ENCODE peak calls at places on chromosomes 3 and 15, in four cellular contexts. D is nephron progenitor cell, M is fibroblast of lung, V is astrocyte. W is an unnamed sample.

GRCh38 chr3:64685331-64685799 is 2.4 kb downstream of the ADAMTS9 start:
- DNase-seq in D (no peak), M (peak), V (peak), W (no peak)

GRCh38 chr3:45644467-45645201 is 44.6 kb upstream of the SACM1L start:
- DNase-seq in D (no peak), M (peak), V (peak), W (peak)

GRCh38 chr15:39976291-39977274 is 42.7 kb downstream of the EIF2AK4 start:
- DNase-seq in D (peak), M (peak), V (peak), W (peak)

GRCh38 chr15:81182746-81183402 is 13.8 kb upstream of the IL16 start:
- DNase-seq in D (no peak), M (no peak), V (no peak), W (no peak)

GRCh38 chr3:23949784-23950183 is 4.7 kb downstream of the NR1D2 start:
- DNase-seq in D (no peak), M (no peak), V (no peak), W (no peak)

GRCh38 chr3:13853978-13854296 is 25.9 kb downstream of the WNT7A start:
- DNase-seq in D (no peak), M (no peak), V (no peak), W (no peak)

GRCh38 chr3:169668957-169669681 is 5.6 kb upstream of the MECOM start:
- DNase-seq in D (peak), M (peak), V (peak), W (peak)

GRCh38 chr3:185069583-185070030 is 83.3 kb downstream of the C3orf70 start:
- DNase-seq in D (peak), M (no peak), V (no peak), W (no peak)

GRCh38 chr15:74352393-74352910 is 15.0 kb downstream of the CYP11A1 start:
- DNase-seq in D (no peak), M (no peak), V (no peak), W (no peak)

GRCh38 chr3:36730965-36731364 is 33.4 kb downstream of the DCLK3 start:
- DNase-seq in D (no peak), M (no peak), V (no peak), W (no peak)

GRCh38 chr3:105094588-105094987 is 272.1 kb upstream of the ALCAM start:
- DNase-seq in D (no peak), M (no peak), V (no peak), W (no peak)

GRCh38 chr3:104887619-104888018 is 479.1 kb upstream of the ALCAM start:
- DNase-seq in D (no peak), M (no peak), V (no peak), W (no peak)

GRCh38 chr3:41900265-41900664 is 61.6 kb downstream of the ULK4 start:
- DNase-seq in D (no peak), M (peak), V (peak), W (peak)
- TF ChIP-seq CTCF in D (no peak), M (no peak), V (no peak), W (no peak)

GRCh38 chr3:2354702-2355101 is 256.0 kb downstream of the CNTN4 start:
- DNase-seq in D (no peak), M (peak), V (peak), W (no peak)
- TF ChIP-seq CTCF in D (no peak), M (no peak), V (no peak), W (no peak)

GRCh38 chr3:153783106-153783505 is 338.1 kb upstream of the ARHGEF26 start:
- DNase-seq in D (peak), M (no peak), V (no peak), W (no peak)

GRCh38 chr3:153789380-153789779 is 331.8 kb upstream of the ARHGEF26 start:
- DNase-seq in D (no peak), M (no peak), V (no peak), W (no peak)

GRCh38 chr3:153783804-153784203 is 337.4 kb upstream of the ARHGEF26 start:
- DNase-seq in D (no peak), M (no peak), V (no peak), W (no peak)

GRCh38 chr3:153785901-153786300 is 335.3 kb upstream of the ARHGEF26 start:
- DNase-seq in D (no peak), M (no peak), V (no peak), W (no peak)
- TF ChIP-seq CTCF in D (no peak), M (no peak), V (no peak), W (no peak)

GRCh38 chr3:98343647-98344507 is 9.8 kb upstream of the OR5K4 start:
- DNase-seq in D (peak), M (no peak), V (no peak), W (peak)
- TF ChIP-seq CTCF in D (peak), M (peak), V (peak), W (peak)

GRCh38 chr3:97971679-97972567 is at the start of gene RIOX2:
- DNase-seq in D (peak), M (peak), V (peak), W (peak)
- TF ChIP-seq CTCF in D (no peak), M (peak), V (no peak), W (peak)

DNA sequence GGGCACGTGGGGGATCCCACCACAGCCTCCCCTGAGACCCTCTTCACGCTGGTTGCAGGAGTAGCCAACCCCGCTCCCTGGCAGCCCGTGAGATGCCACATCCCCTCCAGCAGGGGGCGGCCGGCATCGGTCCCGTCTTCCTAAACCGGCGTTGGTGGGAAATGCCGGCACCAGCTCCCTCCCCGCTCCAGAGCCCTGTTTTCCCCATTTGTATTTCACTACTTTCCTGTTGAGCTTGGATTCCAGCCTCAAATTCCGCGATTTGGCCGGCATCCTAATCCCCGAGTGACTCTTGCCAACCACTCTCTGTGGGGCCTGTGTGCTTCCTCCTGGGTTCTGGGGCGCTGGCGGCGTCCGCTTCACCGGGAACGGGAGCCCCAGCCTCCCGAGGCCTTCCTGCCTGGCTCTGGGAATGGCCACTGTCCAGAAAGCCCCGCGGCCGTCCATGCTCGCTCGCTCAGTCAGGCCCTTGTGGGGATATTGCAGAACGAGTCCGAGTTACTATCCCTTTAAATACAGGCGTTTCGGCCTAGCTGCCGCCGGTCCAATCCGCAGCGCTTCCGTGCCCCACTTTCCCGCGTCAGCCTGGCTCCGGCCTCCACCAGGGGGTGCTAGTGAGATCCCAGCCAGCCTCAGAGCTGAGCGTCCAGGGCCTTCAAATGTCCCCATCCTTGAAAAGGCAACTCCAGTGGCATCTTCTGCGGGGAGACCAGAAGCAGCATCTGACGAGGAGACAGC is 8.1 kb upstream of the ADAMTS17 start:
- DNase-seq in D (peak), M (peak), V (peak), W (peak)
- TF ChIP-seq CTCF in D (peak), M (peak), V (peak), W (peak)